ENCODE peak calls at places on chromosomes 16 and 17, in four cellular contexts. P, U, A and Z are unnamed samples.

GRCh38 chr17:59892251-59892848 is 393 bp downstream of the TUBD1 start:
- DNase-seq in P (no peak), U (no peak), A (no peak), Z (no peak)

GRCh38 chr17:70074236-70074830 is 692 bp upstream of the KCNJ16 start:
- DNase-seq in A (no peak), P (no peak), U (no peak), Z (no peak)

GRCh38 chr17:81200695-81201580 is 21.8 kb downstream of the CEP131 start:
- DNase-seq in A (peak), U (peak), P (peak), Z (peak)

GRCh38 chr17:81513669-81514484 is 1.3 kb upstream of the ACTG1 start:
- DNase-seq in U (peak), P (no peak), A (no peak), Z (peak)

GRCh38 chr16:28974007-28974436 is 556 bp upstream of the SPNS1 start:
- DNase-seq in A (peak), U (peak), P (peak), Z (peak)

GRCh38 chr17:19384723-19385391 is 2.1 kb downstream of the MFAP4 start:
- DNase-seq in U (no peak), A (peak), P (peak), Z (no peak)

GRCh38 chr16:9261376-9261775 is 169.9 kb downstream of the HAPSTR1 start:
- DNase-seq in A (no peak), P (no peak), U (no peak), Z (no peak)

GRCh38 chr17:76476736-76477135 is 9.3 kb downstream of the AANAT start:
- DNase-seq in A (no peak), U (no peak), P (no peak), Z (no peak)

GRCh38 chr17:38428643-38429371 is 543 bp downstream of the ARHGAP23 start:
- DNase-seq in P (peak), U (peak), A (peak), Z (peak)

GRCh38 chr16:74608944-74609343 is 2.0 kb upstream of the GLG1 start:
- DNase-seq in P (no peak), A (no peak), U (no peak), Z (no peak)

GRCh38 chr17:32523017-32523680 is 36.4 kb downstream of the CDK5R1 start:
- DNase-seq in U (no peak), P (no peak), A (no peak), Z (no peak)

GRCh38 chr16:1309888-1310831 is 724 bp downstream of the UBE2I start:
- DNase-seq in P (no peak), A (no peak), U (no peak), Z (peak)

GRCh38 chr17:21001111-21001812 is 41.5 kb downstream of the USP22 start:
- DNase-seq in P (no peak), A (no peak), U (no peak), Z (no peak)

GRCh38 chr16:57184890-57185445 is 871 bp downstream of the PSME3IP1 start:
- DNase-seq in U (no peak), P (no peak), A (no peak), Z (no peak)

GRCh38 chr16:47925811-47926460 is 229.9 kb downstream of the ABCC12 start:
- DNase-seq in A (no peak), P (no peak), U (peak), Z (peak)

GRCh38 chr17:45346255-45347015 is 29.6 kb upstream of the MAP3K14 start:
- DNase-seq in A (no peak), P (no peak), U (no peak), Z (no peak)